ENCODE peak calls at places on chromosomes 1 and 21, in seven cellular contexts. V, P, L, J, K, U and X are unnamed samples.

GRCh38 chr1:226548281-226549093 is at the start of gene STUM:
- DNase-seq in V (no peak), L (no peak), U (peak), J (no peak), P (peak), K (peak), X (no peak)

GRCh38 chr1:227896710-227897655 is 50.7 kb downstream of the WNT9A start:
- DNase-seq in J (no peak), L (peak), V (no peak), P (peak), K (no peak), U (peak), X (peak)

GRCh38 chr1:38029725-38030511 is 16.7 kb downstream of the POU3F1 start:
- DNase-seq in V (no peak), P (peak), L (no peak), U (no peak), K (peak), J (no peak), X (no peak)

GRCh38 chr1:238063454-238063853 is 172.7 kb upstream of the ZP4 start:
- DNase-seq in K (peak), U (no peak), J (no peak), P (no peak), V (no peak), L (no peak), X (no peak)

GRCh38 chr1:209809601-209810000 is 3.7 kb upstream of the IRF6 start:
- DNase-seq in U (no peak), P (no peak), J (no peak), L (no peak), V (no peak), K (no peak), X (no peak)

GRCh38 chr1:112715264-112716053 is at the start of gene PPM1J:
- DNase-seq in U (peak), J (peak), V (peak), L (peak), P (peak), K (peak), X (peak)

GRCh38 chr1:195791796-195792195 is 816.4 kb downstream of the KCNT2 start:
- DNase-seq in J (no peak), V (no peak), L (no peak), K (no peak), U (no peak), P (peak), X (no peak)

GRCh38 chr21:38621132-38621531 is 122.9 kb upstream of the ERG start:
- DNase-seq in L (no peak), J (no peak), K (no peak), P (no peak), V (no peak), U (no peak), X (no peak)

GRCh38 chr1:183235503-183235902 is 49.4 kb downstream of the LAMC2 start:
- DNase-seq in L (no peak), P (no peak), U (no peak), J (no peak), V (no peak), K (no peak), X (no peak)

GRCh38 chr21:45457161-45457831 is 52.3 kb downstream of the COL18A1 start:
- DNase-seq in L (no peak), V (no peak), K (no peak), J (no peak), P (peak), U (no peak), X (no peak)

GRCh38 chr1:86227026-86227425 is 70.5 kb upstream of the COL24A1 start:
- DNase-seq in K (peak), V (no peak), L (no peak), J (no peak), P (no peak), U (no peak), X (no peak)

GRCh38 chr1:240126821-240127220 is 35.1 kb downstream of the FMN2 start:
- DNase-seq in J (no peak), U (no peak), L (no peak), K (no peak), P (no peak), V (no peak), X (no peak)

GRCh38 chr1:11898831-11899467 is 27.3 kb downstream of the KIAA2013 start:
- DNase-seq in J (no peak), P (peak), V (no peak), K (no peak), L (no peak), U (peak), X (no peak)

GRCh38 chr21:46092026-46092764 is 5.7 kb upstream of the COL6A2 start:
- DNase-seq in K (peak), P (no peak), L (peak), J (peak), V (peak), U (no peak), X (no peak)

GRCh38 chr1:202192770-202193613 is 607 bp upstream of the LGR6 start:
- DNase-seq in V (peak), U (peak), P (peak), L (peak), K (peak), J (no peak), X (no peak)

GRCh38 chr21:38787461-38788274 is 18.1 kb upstream of the ETS2 start:
- DNase-seq in V (no peak), K (peak), U (no peak), L (no peak), J (no peak), P (peak), X (no peak)

GRCh38 chr1:203860396-203860951 is 925 bp upstream of the SNRPE start:
- DNase-seq in K (peak), J (no peak), P (no peak), V (no peak), U (no peak), L (no peak), X (no peak)

DNA sequence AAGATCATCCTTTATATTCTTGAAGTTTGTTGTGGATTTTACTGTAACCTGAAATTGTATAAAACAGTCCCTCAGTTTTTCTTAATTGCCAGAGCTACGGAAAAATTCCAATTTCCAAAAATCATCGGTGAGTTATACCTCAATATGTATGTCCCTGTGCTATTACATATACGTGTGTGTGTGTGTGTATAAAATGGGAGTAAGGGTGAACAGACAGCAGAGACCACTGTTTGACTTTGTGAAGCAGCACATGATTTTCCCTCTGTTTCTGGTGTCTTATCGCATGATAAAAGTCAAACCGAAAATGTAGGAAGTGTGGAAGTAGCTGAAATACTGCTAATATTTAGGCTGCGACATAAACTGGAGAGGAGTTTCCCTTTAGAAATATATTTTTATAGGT is 1.2 kb downstream of the OR2T1 start:
- DNase-seq in L (no peak), V (no peak), U (no peak), P (no peak), J (no peak), K (no peak), X (no peak)
- TF ChIP-seq CTCF in L (no peak), V (no peak), U (no peak), P (no peak), J (no peak), K (no peak), X (no peak)

DNA sequence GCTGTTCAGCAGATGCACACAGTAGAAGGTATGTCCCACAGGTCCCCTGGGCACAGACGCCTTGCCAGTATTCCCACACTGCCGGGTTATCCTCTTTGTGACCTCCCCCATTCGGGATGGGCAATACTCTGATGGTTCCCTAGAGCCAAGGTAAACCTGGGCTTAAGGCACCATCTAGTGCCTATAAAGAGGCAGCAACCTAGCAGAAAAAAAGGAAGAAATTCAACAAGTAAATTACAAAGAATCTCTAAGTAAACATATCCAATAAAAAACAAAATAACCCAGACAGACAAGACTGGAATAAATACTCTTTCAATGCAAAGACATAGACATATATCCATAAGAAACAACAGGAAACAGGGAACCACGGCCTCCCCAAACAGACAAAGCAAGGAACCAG is 39.4 kb downstream of the HSF2BP start:
- DNase-seq in P (no peak), L (no peak), U (no peak), J (no peak), V (no peak), K (no peak), X (no peak)
- TF ChIP-seq CTCF in P (no peak), L (no peak), U (no peak), J (peak), V (no peak), K (no peak), X (peak)

GRCh38 chr1:160130939-160131338 is 15.4 kb downstream of the ATP1A2 start:
- DNase-seq in J (no peak), K (no peak), P (no peak), V (no peak), L (no peak), U (no peak), X (no peak)
- TF ChIP-seq CTCF in J (no peak), K (no peak), P (no peak), V (no peak), L (no peak), U (no peak), X (no peak)

DNA sequence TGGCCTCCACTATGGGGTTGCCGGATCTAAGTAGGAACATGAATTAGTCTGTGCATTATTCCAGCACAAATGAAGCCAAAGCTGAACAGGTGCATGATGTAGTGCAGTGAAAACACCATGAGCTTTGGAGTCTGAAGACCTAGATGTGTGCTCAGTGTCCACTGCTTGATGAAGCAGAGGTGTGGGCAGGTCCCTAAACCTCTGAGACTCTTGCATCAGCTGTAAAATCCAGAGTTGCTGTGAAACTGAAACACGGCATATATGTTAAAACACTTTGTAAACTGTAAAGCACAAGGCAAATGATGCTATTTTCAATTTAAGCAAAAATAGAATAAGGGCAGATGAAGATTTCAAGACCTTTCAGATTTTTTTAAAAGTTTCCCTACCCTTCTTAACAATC is 221.6 kb downstream of the NTNG1 start:
- DNase-seq in K (no peak), P (no peak), U (no peak), V (no peak), J (no peak), L (no peak), X (no peak)
- TF ChIP-seq CTCF in K (no peak), P (no peak), U (no peak), V (no peak), J (no peak), L (no peak), X (no peak)